ENCODE peak calls at places on chromosome 20, in nine cellular contexts. Z is PC-3, O is hepatocyte, H is MM.1S, L is GM23248, M is GM23338, F is HCT116, T is neural progenitor cell, D is OCI-LY7. N is an unnamed sample.
A peak's percentile ranks its signal among the peaks of the same experiment; 100 is the strongest.

GRCh38 chr20:62631336-62632317 is 10.7 kb upstream of the SLCO4A1 start:
- DNase-seq in Z (no peak), L (no peak), T (no peak), F (no peak), D (no peak), O (no peak), M (no peak), H (no peak), N (no peak)

GRCh38 chr20:41308290-41308691 is 9.2 kb downstream of the ZHX3 start:
- DNase-seq in D (no peak), H (no peak), Z (peak; percentile 15), O (peak; percentile 29), L (peak; percentile 86), T (no peak), F (no peak), M (peak; percentile 27), N (no peak)

GRCh38 chr20:10430704-10431103 is 3.3 kb downstream of the MKKS start:
- DNase-seq in H (no peak), Z (no peak), T (no peak), M (no peak), D (no peak), L (no peak), F (no peak), O (no peak), N (no peak)

GRCh38 chr20:54000914-54001313 is 69.5 kb downstream of the BCAS1 start:
- DNase-seq in Z (no peak), M (no peak), D (no peak), O (no peak), H (no peak), L (no peak), F (no peak), T (no peak), N (no peak)

GRCh38 chr20:37095108-37095608 is 639 bp downstream of the RBL1 start:
- DNase-seq in T (peak; percentile 24), Z (no peak), L (peak; percentile 39), H (peak; percentile 58), O (peak; percentile 5), M (no peak), D (peak; percentile 82), F (no peak), N (peak; percentile 56)

GRCh38 chr20:47708953-47709833 is 76.1 kb downstream of the SULF2 start:
- DNase-seq in D (no peak), M (no peak), H (no peak), L (no peak), T (no peak), F (no peak), Z (no peak), O (no peak), N (peak; percentile 69)

GRCh38 chr20:64153410-64153809 is 10.8 kb upstream of the MYT1 start:
- DNase-seq in D (no peak), L (no peak), Z (no peak), F (no peak), H (no peak), T (no peak), M (no peak), O (no peak), N (no peak)

GRCh38 chr20:64176548-64177419 is 12.5 kb downstream of the MYT1 start:
- DNase-seq in L (no peak), H (no peak), O (no peak), M (peak; percentile 30), T (no peak), F (no peak), D (peak; percentile 34), Z (no peak), N (no peak)

GRCh38 chr20:25321262-25321831 is 69.3 kb downstream of the ABHD12 start:
- DNase-seq in M (no peak), T (no peak), O (no peak), L (peak; percentile 15), D (no peak), Z (no peak), F (no peak), H (no peak), N (no peak)

GRCh38 chr20:18288748-18289705 is 700 bp downstream of the ZNF133 start:
- DNase-seq in L (peak; percentile 66), H (no peak), Z (no peak), M (peak; percentile 57), T (peak; percentile 31), D (no peak), F (no peak), O (peak; percentile 26), N (peak; percentile 37)

GRCh38 chr20:51715873-51716215 is 52.3 kb downstream of the ATP9A start:
- DNase-seq in Z (no peak), D (no peak), T (no peak), F (no peak), H (no peak), O (no peak), L (no peak), M (no peak), N (peak; percentile 59)

GRCh38 chr20:10508468-10509251 is 73.6 kb downstream of the SLX4IP start:
- DNase-seq in L (peak; percentile 56), H (no peak), Z (no peak), M (no peak), T (no peak), D (no peak), F (no peak), O (peak; percentile 44), N (peak; percentile 53)

GRCh38 chr20:43925786-43926185 is 11.1 kb downstream of the TOX2 start:
- DNase-seq in L (peak; percentile 63), T (no peak), H (no peak), F (no peak), M (no peak), Z (peak; percentile 52), O (no peak), D (no peak), N (peak; percentile 67)

GRCh38 chr20:33301192-33301930 is 18.3 kb downstream of the BPIFB1 start:
- DNase-seq in O (no peak), T (no peak), L (peak; percentile 78), H (no peak), F (no peak), Z (no peak), D (peak; percentile 19), M (peak; percentile 38), N (no peak)

GRCh38 chr20:59223750-59224149 is 60.1 kb downstream of the ZNF831 start:
- DNase-seq in T (no peak), D (no peak), O (no peak), L (no peak), M (no peak), H (no peak), F (no peak), Z (no peak), N (no peak)
- TF ChIP-seq EZH2phosphoT487 in T (no peak), D (no peak), O (no peak), L (no peak), M (no peak), H (no peak), F (no peak), Z (no peak), N (no peak)

GRCh38 chr20:8039048-8039447 is 19.5 kb upstream of the TMX4 start:
- DNase-seq in L (no peak), F (no peak), M (peak; percentile 37), Z (no peak), D (no peak), H (no peak), T (no peak), O (peak; percentile 27), N (no peak)

GRCh38 chr20:8032499-8032898 is 12.9 kb upstream of the TMX4 start:
- DNase-seq in T (no peak), Z (no peak), O (no peak), M (no peak), H (no peak), D (no peak), L (no peak), F (no peak), N (no peak)

GRCh38 chr20:8036771-8037170 is 17.2 kb upstream of the TMX4 start:
- DNase-seq in D (no peak), M (no peak), Z (no peak), T (no peak), F (no peak), L (no peak), H (peak; percentile 20), O (no peak), N (no peak)

GRCh38 chr20:8033447-8033846 is 13.9 kb upstream of the TMX4 start:
- DNase-seq in O (no peak), D (no peak), M (no peak), Z (no peak), T (no peak), F (no peak), L (no peak), H (no peak), N (no peak)
- TF ChIP-seq EZH2phosphoT487 in O (no peak), D (no peak), M (no peak), Z (no peak), T (no peak), F (no peak), L (no peak), H (no peak), N (no peak)

GRCh38 chr20:221258-221830 is 5.7 kb upstream of the DEFB129 start:
- DNase-seq in O (no peak), T (no peak), H (no peak), L (no peak), D (no peak), F (no peak), M (no peak), Z (no peak), N (no peak)

GRCh38 chr20:215796-216195 is 11.3 kb upstream of the DEFB129 start:
- DNase-seq in O (no peak), Z (no peak), M (no peak), H (no peak), L (no peak), D (no peak), T (no peak), F (no peak), N (no peak)

GRCh38 chr20:217266-217665 is 9.8 kb upstream of the DEFB129 start:
- DNase-seq in D (no peak), H (no peak), O (no peak), M (no peak), L (no peak), T (no peak), F (no peak), Z (no peak), N (no peak)

GRCh38 chr20:214383-214782 is 12.7 kb upstream of the DEFB129 start:
- DNase-seq in H (no peak), F (no peak), O (no peak), D (no peak), Z (no peak), M (no peak), T (no peak), L (no peak), N (no peak)

GRCh38 chr20:219290-220115 is 7.6 kb upstream of the DEFB129 start:
- DNase-seq in T (peak; percentile 74), M (peak; percentile 78), F (peak; percentile 27), L (peak; percentile 42), O (peak; percentile 28), Z (peak; percentile 63), D (peak; percentile 27), H (no peak), N (peak; percentile 34)
- TF ChIP-seq EZH2phosphoT487 in T (no peak), M (no peak), F (no peak), L (no peak), O (no peak), Z (no peak), D (no peak), H (no peak), N (no peak)

GRCh38 chr20:5923493-5923892 is 26.8 kb downstream of the TRMT6 start:
- DNase-seq in M (no peak), D (no peak), Z (no peak), F (no peak), H (no peak), T (no peak), L (no peak), O (no peak), N (no peak)
- TF ChIP-seq EZH2phosphoT487 in M (no peak), D (no peak), Z (no peak), F (no peak), H (no peak), T (no peak), L (no peak), O (no peak), N (no peak)